ENCODE peak calls at places on chromosomes 5 and 9, in six cellular contexts. O is K562, L is GM12878, E is HCT116, V is HepG2, Q is WTC11. Y is an unnamed sample.

GRCh38 chr5:78603636-78604175 is 44.9 kb downstream of the LHFPL2 start:
- DNase-seq in L (no peak), E (no peak), V (no peak), Q (no peak), O (no peak), Y (no peak)

GRCh38 chr5:108028411-108028810 is 353.5 kb downstream of the FBXL17 start:
- DNase-seq in Q (no peak), L (no peak), O (no peak), V (no peak), E (no peak), Y (no peak)

GRCh38 chr5:37771203-37771611 is 68.6 kb downstream of the GDNF start:
- DNase-seq in V (no peak), Q (no peak), L (no peak), O (no peak), E (no peak), Y (no peak)

GRCh38 chr9:120698766-120699165 is 15.5 kb downstream of the MEGF9 start:
- DNase-seq in L (no peak), Q (no peak), O (no peak), V (no peak), E (no peak), Y (no peak)

GRCh38 chr5:113606298-113607134 is 93.0 kb downstream of the YTHDC2 start:
- DNase-seq in V (peak; percentile 61), O (peak; percentile 53), Q (peak; percentile 72), L (peak; percentile 7), E (peak; percentile 38), Y (peak; percentile 65)

GRCh38 chr5:81506900-81507588 is 113.1 kb upstream of the ACOT12 start:
- DNase-seq in V (peak; percentile 45), L (peak; percentile 67), O (peak; percentile 47), E (peak; percentile 77), Q (peak; percentile 14), Y (peak; percentile 68)

GRCh38 chr9:74499111-74499601 is 2.0 kb downstream of the RORB start:
- DNase-seq in E (no peak), O (no peak), V (no peak), Q (peak; percentile 30), L (no peak), Y (no peak)

GRCh38 chr9:121680236-121680635 is 28.8 kb downstream of the DAB2IP start:
- DNase-seq in L (no peak), V (no peak), E (no peak), Q (no peak), O (no peak), Y (no peak)

GRCh38 chr5:171693397-171693796 is 92.2 kb upstream of the SMIM23 start:
- DNase-seq in Q (no peak), E (no peak), O (no peak), L (no peak), V (no peak), Y (no peak)

GRCh38 chr5:76737846-76738245 is 21.9 kb downstream of the F2R start:
- DNase-seq in E (no peak), Q (no peak), O (no peak), V (no peak), L (no peak), Y (no peak)

GRCh38 chr5:157516626-157517325 is 56.8 kb downstream of the NIPAL4 start:
- DNase-seq in V (no peak), L (no peak), Q (no peak), O (no peak), E (no peak), Y (no peak)
- TF ChIP-seq SP1 in V (no peak), L (no peak), Q (no peak), O (no peak), E (no peak), Y (no peak)

GRCh38 chr5:929596-929995 is 36.9 kb downstream of the TRIP13 start:
- DNase-seq in L (no peak), E (no peak), O (no peak), V (no peak), Q (no peak), Y (no peak)

GRCh38 chr5:922745-923472 is 30.2 kb downstream of the TRIP13 start:
- DNase-seq in O (no peak), E (no peak), L (no peak), Q (no peak), V (no peak), Y (no peak)

GRCh38 chr5:923473-923873 is 30.8 kb downstream of the TRIP13 start:
- DNase-seq in L (no peak), V (peak; percentile 66), Q (peak; percentile 90), E (peak; percentile 51), O (peak; percentile 88), Y (peak; percentile 91)

GRCh38 chr5:927172-928015 is 34.7 kb downstream of the TRIP13 start:
- DNase-seq in L (no peak), E (no peak), V (no peak), O (no peak), Q (no peak), Y (no peak)

DNA sequence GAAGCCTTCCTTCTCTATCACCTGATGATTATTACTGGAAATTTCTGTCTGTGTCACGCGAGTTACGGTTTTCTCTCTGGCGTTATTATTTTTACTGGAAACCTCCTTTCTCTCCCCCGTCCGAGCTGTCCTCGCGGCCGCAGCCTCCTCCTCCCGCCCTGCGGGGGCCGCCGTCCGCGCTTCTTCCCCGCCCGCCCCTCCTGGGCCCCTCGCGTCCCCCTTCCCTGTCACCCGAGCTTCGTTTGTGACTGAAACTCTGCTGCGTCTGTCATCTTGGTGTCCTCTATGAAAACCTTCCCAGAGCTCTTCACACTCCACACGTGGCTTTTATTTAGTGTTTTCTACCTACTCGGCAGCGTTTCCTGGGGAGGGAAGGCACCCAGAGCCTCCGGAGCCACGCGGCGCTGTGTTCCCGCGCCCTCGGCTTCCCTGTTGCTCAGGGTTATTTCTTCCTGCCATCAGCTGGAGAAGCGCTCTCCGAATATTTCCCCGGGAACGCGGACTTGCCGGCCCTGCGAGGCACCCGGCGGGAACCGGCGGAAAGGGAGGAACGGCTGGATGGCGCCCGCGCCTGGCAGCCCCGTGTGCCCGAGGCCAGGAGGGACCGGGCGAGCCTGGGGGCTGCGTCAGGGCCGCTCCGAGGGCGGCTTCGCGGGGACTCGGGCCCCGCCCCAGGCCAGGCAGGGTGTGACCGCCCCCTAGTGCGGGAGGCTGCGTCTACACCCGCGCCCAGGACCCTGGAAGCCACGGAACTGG is 33.9 kb downstream of the TRIP13 start:
- DNase-seq in V (no peak), E (no peak), L (no peak), O (peak; percentile 39), Q (peak; percentile 56), Y (no peak)
- TF ChIP-seq SP1 in V (no peak), E (no peak), L (no peak), O (no peak), Q (no peak), Y (no peak)

DNA sequence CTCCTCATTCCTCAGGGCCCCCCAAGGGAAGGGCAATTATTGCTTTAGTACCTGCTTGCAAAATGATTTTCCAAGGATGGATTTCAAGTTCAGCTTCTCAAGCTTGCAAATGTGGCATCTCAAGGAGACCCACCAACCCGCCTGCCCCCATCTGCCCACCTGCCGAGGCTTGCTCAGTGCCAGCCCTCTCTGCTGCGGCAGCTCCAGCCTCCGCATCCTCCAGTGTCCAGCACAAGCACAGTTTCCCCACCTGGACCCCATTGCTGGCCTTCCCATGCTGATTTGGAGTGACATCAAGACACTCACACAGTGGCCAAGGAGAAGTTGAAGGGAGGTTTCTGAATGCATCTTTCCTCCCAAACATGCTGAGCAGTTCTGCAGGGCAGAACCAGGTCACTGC is 31.2 kb downstream of the MED10 start:
- DNase-seq in L (no peak), E (no peak), O (no peak), Q (no peak), V (no peak), Y (no peak)
- TF ChIP-seq SP1 in L (no peak), E (no peak), O (no peak), Q (no peak), V (no peak), Y (no peak)

GRCh38 chr9:12091865-12092527 is 601.2 kb upstream of the TYRP1 start:
- DNase-seq in L (no peak), V (no peak), E (no peak), O (no peak), Q (no peak), Y (no peak)
- TF ChIP-seq SP1 in L (no peak), V (no peak), E (no peak), O (no peak), Q (no peak), Y (no peak)

DNA sequence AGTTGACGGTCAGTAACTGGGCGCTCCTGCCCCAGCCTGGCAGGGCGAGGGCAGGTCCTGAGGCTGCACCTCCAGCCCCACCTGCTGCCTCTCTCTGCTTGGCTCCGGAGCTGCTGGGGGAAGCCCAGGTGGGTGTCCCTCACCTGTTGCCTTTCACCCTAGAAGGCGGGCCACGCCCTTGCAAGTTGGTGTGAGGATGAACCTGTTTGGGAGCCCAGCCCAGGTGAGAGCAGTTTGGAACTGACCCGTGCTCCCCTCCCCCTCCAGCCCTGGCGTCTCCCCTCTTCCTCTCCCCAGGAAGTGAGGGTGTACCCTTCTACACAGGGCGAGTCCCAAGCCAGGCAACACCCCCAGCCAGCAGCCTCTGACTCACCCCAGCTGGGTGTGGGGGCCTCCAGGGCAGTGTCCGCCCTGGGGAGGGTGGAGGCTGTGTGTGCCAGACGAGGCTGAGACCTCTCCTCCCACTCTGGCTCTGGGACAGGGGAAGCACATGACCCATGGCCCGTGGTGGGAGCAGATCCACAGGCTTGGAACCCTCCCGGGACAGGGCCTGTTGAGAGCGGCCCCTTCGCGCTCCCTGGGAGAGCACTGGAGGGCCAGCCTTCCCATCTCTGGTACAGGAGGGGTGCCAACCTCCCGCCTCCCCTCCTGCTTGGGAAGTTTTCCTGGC is 10.4 kb downstream of the LRRC8A start:
- DNase-seq in O (peak; percentile 55), Q (no peak), V (no peak), E (no peak), L (no peak), Y (no peak)
- TF ChIP-seq SP1 in O (no peak), Q (no peak), V (no peak), E (no peak), L (no peak), Y (no peak)

GRCh38 chr5:158139161-158139560 is 280.2 kb upstream of the CLINT1 start:
- DNase-seq in O (no peak), V (no peak), E (no peak), Q (no peak), L (no peak), Y (no peak)
- TF ChIP-seq SP1 in O (no peak), V (no peak), E (no peak), Q (no peak), L (no peak), Y (no peak)

GRCh38 chr9:37293664-37294524 is 128.6 kb upstream of the GRHPR start:
- DNase-seq in L (peak; percentile 91), V (no peak), Q (no peak), E (no peak), O (no peak), Y (no peak)

GRCh38 chr9:37297592-37297991 is 124.9 kb upstream of the GRHPR start:
- DNase-seq in E (no peak), L (no peak), Q (no peak), O (no peak), V (no peak), Y (no peak)

GRCh38 chr9:37295178-37295577 is 127.3 kb upstream of the GRHPR start:
- DNase-seq in Q (no peak), E (no peak), O (no peak), V (no peak), L (no peak), Y (no peak)

GRCh38 chr9:37292896-37293295 is 129.6 kb upstream of the GRHPR start:
- DNase-seq in V (no peak), E (no peak), L (no peak), Q (no peak), O (no peak), Y (no peak)

DNA sequence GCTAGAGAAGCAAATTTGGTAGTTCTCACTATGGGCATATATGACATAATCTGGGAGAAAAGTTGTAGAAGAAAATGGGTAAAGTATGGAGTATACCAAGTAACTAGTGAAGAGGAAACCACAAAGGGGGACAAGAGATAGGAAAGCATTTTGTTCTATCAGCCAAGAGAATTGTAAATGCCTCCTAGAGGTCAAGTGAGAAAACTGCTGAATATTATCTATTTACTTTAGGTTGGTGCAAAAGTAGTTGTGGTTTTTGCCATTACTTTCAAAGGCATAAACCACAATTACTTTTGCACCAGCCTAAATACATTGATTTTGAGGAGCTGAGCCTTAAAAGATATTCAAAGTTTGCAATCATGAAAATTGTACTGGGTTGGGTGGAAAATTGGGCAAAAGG is 126.7 kb upstream of the GRHPR start:
- DNase-seq in V (no peak), O (peak; percentile 47), L (no peak), E (no peak), Q (no peak), Y (peak; percentile 10)
- TF ChIP-seq SP1 in V (no peak), O (no peak), L (no peak), E (no peak), Q (no peak), Y (no peak)